ENCODE peak calls at places on chromosome 2, in ten cellular contexts. D is choroid plexus epithelial cell, G is fibroblast of lung, A is AG04449, Z is heart right ventricle, K is lower leg skin, R is fibroblast of pulmonary artery, C is fibroblast of mammary gland, V is coronary artery, I is kidney. O is an unnamed sample.

GRCh38 chr2:94869131-94869530 is 2.1 kb upstream of the TEKT4 start:
- DNase-seq in D (no peak), G (no peak), A (no peak), Z (no peak), K (no peak), R (no peak), C (no peak), V (no peak), I (peak; percentile 63), O (no peak)

GRCh38 chr2:28360742-28361293 is 31.8 kb upstream of the FOSL2 start:
- DNase-seq in D (peak; percentile 74), G (peak; percentile 43), A (no peak), Z (peak; percentile 48), K (no peak), R (peak; percentile 64), C (peak; percentile 90), V (no peak), I (peak; percentile 92), O (no peak)

GRCh38 chr2:144678741-144679140 is 158.8 kb upstream of the ZEB2 start:
- DNase-seq in D (no peak), G (no peak), A (no peak), Z (no peak), K (no peak), R (no peak), C (peak; percentile 19), V (no peak), I (no peak), O (no peak)

GRCh38 chr2:94869552-94870391 is 1.5 kb upstream of the TEKT4 start:
- DNase-seq in D (no peak), G (no peak), A (no peak), Z (no peak), K (no peak), R (no peak), C (no peak), V (no peak), I (peak; percentile 59), O (no peak)

GRCh38 chr2:70991742-70992141 is 2.9 kb downstream of the TEX261 start:
- DNase-seq in D (no peak), G (no peak), A (no peak), Z (no peak), K (peak; percentile 72), R (no peak), C (no peak), V (peak; percentile 60), I (no peak), O (no peak)

GRCh38 chr2:238106698-238107524 is 6.8 kb downstream of the ESPNL start:
- DNase-seq in D (peak; percentile 37), G (no peak), A (no peak), Z (no peak), K (peak; percentile 80), R (no peak), C (no peak), V (no peak), I (peak; percentile 73), O (no peak)

GRCh38 chr2:85231952-85232351 is 95.8 kb downstream of the TGOLN2 start:
- DNase-seq in D (no peak), G (no peak), A (no peak), Z (no peak), K (no peak), R (no peak), C (no peak), V (no peak), I (no peak), O (no peak)

GRCh38 chr2:121092095-121092494 is 192.9 kb downstream of the TFCP2L1 start:
- DNase-seq in D (no peak), G (no peak), A (no peak), Z (no peak), K (no peak), R (no peak), C (no peak), V (no peak), I (no peak), O (no peak)

GRCh38 chr2:74390601-74391000 is 10.5 kb upstream of the DCTN1 start:
- DNase-seq in D (no peak), G (no peak), A (no peak), Z (no peak), K (no peak), R (no peak), C (no peak), V (no peak), I (no peak), O (no peak)

GRCh38 chr2:80852808-80853139 is 548.2 kb upstream of the LRRTM1 start:
- DNase-seq in D (no peak), G (no peak), A (no peak), Z (no peak), K (no peak), R (no peak), C (no peak), V (no peak), I (no peak), O (no peak)

GRCh38 chr2:101736861-101737291 is 39.4 kb downstream of the MAP4K4 start:
- DNase-seq in D (peak; percentile 85), G (peak; percentile 77), A (no peak), Z (no peak), K (no peak), R (peak; percentile 85), C (peak; percentile 87), V (no peak), I (no peak), O (no peak)

GRCh38 chr2:220334210-220334609 is 706.8 kb downstream of the SLC4A3 start:
- DNase-seq in D (no peak), G (peak; percentile 63), A (no peak), Z (no peak), K (no peak), R (no peak), C (peak; percentile 43), V (no peak), I (no peak), O (no peak)

GRCh38 chr2:166334800-166335199 is 40.9 kb downstream of the SCN9A start:
- DNase-seq in D (peak; percentile 30), G (no peak), A (no peak), Z (no peak), K (no peak), R (peak; percentile 32), C (no peak), V (no peak), I (no peak), O (no peak)

GRCh38 chr2:175074478-175074877 is 69.3 kb upstream of the CHN1 start:
- DNase-seq in D (no peak), G (no peak), A (no peak), Z (no peak), K (no peak), R (no peak), C (no peak), V (no peak), I (no peak), O (no peak)

GRCh38 chr2:31440764-31441163 is 26.2 kb upstream of the XDH start:
- DNase-seq in D (no peak), G (peak; percentile 95), A (peak; percentile 85), Z (no peak), K (no peak), R (peak; percentile 31), C (peak; percentile 97), V (no peak), I (no peak), O (no peak)

GRCh38 chr2:45912109-45912508 is 260.6 kb downstream of the PRKCE start:
- DNase-seq in D (no peak), G (no peak), A (no peak), Z (no peak), K (no peak), R (no peak), C (no peak), V (no peak), I (no peak), O (no peak)

GRCh38 chr2:185738679-185739472 is at the start of gene FSIP2:
- DNase-seq in D (peak; percentile 45), G (peak; percentile 69), A (no peak), Z (peak; percentile 5), K (peak; percentile 84), R (peak; percentile 72), C (peak; percentile 64), V (peak; percentile 69), I (peak; percentile 81), O (peak; percentile 19)

GRCh38 chr2:12493031-12493513 is 223.7 kb upstream of the TRIB2 start:
- DNase-seq in D (peak; percentile 99), G (peak; percentile 95), A (no peak), Z (peak; percentile 44), K (no peak), R (peak; percentile 97), C (peak; percentile 76), V (no peak), I (peak; percentile 45), O (no peak)

GRCh38 chr2:222504191-222504590 is 79.8 kb downstream of the SGPP2 start:
- DNase-seq in D (no peak), G (no peak), A (no peak), Z (no peak), K (no peak), R (no peak), C (no peak), V (no peak), I (no peak), O (no peak)
- H3K4me3 ChIP-seq in D (no peak overlapping the region), G (no peak overlapping the region), A (no peak overlapping the region), Z (no peak overlapping the region), K (no peak overlapping the region), R (no peak overlapping the region), C (no peak overlapping the region), V (no peak overlapping the region), I (no peak overlapping the region), O (no peak overlapping the region)

GRCh38 chr2:20992201-20992711 is 51.6 kb downstream of the APOB start:
- DNase-seq in D (peak; percentile 36), G (peak; percentile 0), A (no peak), Z (no peak), K (no peak), R (no peak), C (peak; percentile 1), V (no peak), I (peak; percentile 87), O (no peak)
- TF ChIP-seq CTCF in D (no peak), G (no peak), A (no peak), Z (no peak), K (no peak), R (no peak), C (no peak), V (no peak), I (no peak), O (no peak)

DNA sequence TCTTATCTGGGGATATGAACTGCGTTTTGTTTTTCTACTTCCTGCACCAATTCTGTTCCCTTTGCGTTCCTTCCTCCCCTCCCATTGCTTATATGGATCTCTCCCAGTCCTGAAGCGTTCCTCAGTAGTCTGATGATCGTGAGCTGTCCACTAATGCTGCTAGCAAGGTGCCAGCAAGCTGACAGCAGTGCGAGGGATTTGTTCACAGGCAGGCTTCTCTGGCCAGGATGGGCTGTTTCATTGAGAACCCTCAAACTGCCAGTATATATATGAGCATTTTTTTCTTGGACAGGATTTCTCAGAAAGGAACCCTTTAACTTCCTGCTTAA is 40.1 kb downstream of the GTF3C3 start:
- DNase-seq in D (peak; percentile 60), G (no peak), A (no peak), Z (no peak), K (no peak), R (peak; percentile 52), C (peak; percentile 31), V (no peak), I (no peak), O (no peak)
- H3K4me3 ChIP-seq in D (no peak overlapping the region), G (no peak overlapping the region), A (no peak overlapping the region), Z (no peak overlapping the region), K (no peak overlapping the region), R (no peak overlapping the region), C (no peak overlapping the region), V (no peak overlapping the region), I (no peak overlapping the region), O (no peak overlapping the region)

DNA sequence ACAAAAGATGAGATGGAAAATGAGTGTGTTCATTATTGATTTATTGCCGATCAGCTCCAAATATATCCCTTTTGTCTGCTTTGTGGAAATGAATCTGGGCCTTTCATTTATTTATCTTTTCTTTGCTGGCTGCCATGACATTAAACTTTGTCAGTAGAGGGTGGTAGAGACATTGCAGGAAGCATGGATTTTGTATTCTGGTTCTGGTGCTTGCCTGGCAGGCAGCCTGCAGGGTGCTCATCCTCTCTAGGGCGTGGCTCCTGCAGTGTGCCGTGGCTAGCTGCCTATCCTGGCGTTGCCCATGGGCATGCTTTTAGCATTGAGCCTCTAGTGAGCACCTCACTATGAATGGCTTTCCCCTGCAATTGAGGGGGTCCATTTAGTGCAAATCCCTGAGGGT is 593.1 kb downstream of the RNF144A start:
- DNase-seq in D (no peak), G (no peak), A (no peak), Z (no peak), K (no peak), R (no peak), C (no peak), V (no peak), I (no peak), O (no peak)
- TF ChIP-seq CTCF in D (no peak), G (no peak), A (no peak), Z (no peak), K (no peak), R (no peak), C (no peak), V (no peak), I (no peak), O (no peak)

O was measured in GM12864.